ENCODE peak calls at places on chromosomes 7 and 10, in seven cellular contexts. A, O, I, F, J, B and Z are unnamed samples.

GRCh38 chr10:120456626-120457430 is at the start of gene PLPP4:
- DNase-seq in J (peak; percentile 82), A (no peak), F (no peak), O (no peak), I (no peak), B (peak; percentile 58), Z (no peak)

GRCh38 chr7:2100278-2101205 is 132.2 kb downstream of the MAD1L1 start:
- DNase-seq in J (no peak), B (no peak), I (peak; percentile 31), F (no peak), O (no peak), A (peak; percentile 52), Z (no peak)

GRCh38 chr7:97401398-97401797 is 283.9 kb downstream of the SDHAF3 start:
- DNase-seq in F (no peak), J (no peak), B (peak; percentile 12), O (no peak), I (no peak), A (no peak), Z (no peak)

GRCh38 chr10:95133016-95133752 is 60.9 kb upstream of the ACSM6 start:
- DNase-seq in F (peak; percentile 30), A (peak; percentile 82), B (peak; percentile 84), O (no peak), J (peak; percentile 85), I (peak; percentile 81), Z (peak; percentile 48)

GRCh38 chr7:86904949-86905834 is 154.3 kb downstream of the ELAPOR2 start:
- DNase-seq in F (no peak), I (peak; percentile 42), J (peak; percentile 72), A (peak; percentile 21), O (no peak), B (peak; percentile 42), Z (no peak)

GRCh38 chr10:19111501-19112267 is 63.1 kb downstream of the MALRD1 start:
- DNase-seq in J (no peak), I (no peak), O (no peak), B (no peak), F (no peak), A (no peak), Z (no peak)

GRCh38 chr7:1779445-1779844 is 109.4 kb downstream of the ELFN1 start:
- DNase-seq in I (no peak), O (no peak), J (no peak), A (no peak), B (no peak), F (no peak), Z (no peak)

GRCh38 chr7:140229591-140230516 is 53.1 kb upstream of the KDM7A start:
- DNase-seq in B (no peak), A (no peak), J (peak; percentile 11), F (no peak), I (no peak), O (no peak), Z (no peak)

GRCh38 chr10:24215193-24215592 is 6.3 kb downstream of the KIAA1217 start:
- DNase-seq in F (no peak), I (no peak), B (no peak), J (no peak), A (peak; percentile 42), O (peak; percentile 37), Z (no peak)

GRCh38 chr10:101222683-101223273 is 6.5 kb downstream of the LBX1 start:
- DNase-seq in O (no peak), B (no peak), J (peak; percentile 42), A (peak; percentile 32), F (no peak), I (no peak), Z (no peak)

GRCh38 chr7:155985518-155986427 is 173.5 kb upstream of the SHH start:
- DNase-seq in J (no peak), O (peak; percentile 79), A (peak; percentile 1), B (no peak), F (no peak), I (no peak), Z (no peak)

GRCh38 chr10:54125098-54125747 is 675.8 kb downstream of the PCDH15 start:
- DNase-seq in A (no peak), O (no peak), I (no peak), B (no peak), J (no peak), F (no peak), Z (no peak)

GRCh38 chr10:1643161-1643910 is 94.0 kb downstream of the ADARB2 start:
- DNase-seq in O (peak; percentile 60), J (peak; percentile 5), B (no peak), I (peak; percentile 9), F (no peak), A (no peak), Z (no peak)

GRCh38 chr10:116427671-116428070 is at the start of gene PNLIPRP3:
- DNase-seq in O (no peak), J (no peak), A (no peak), I (no peak), F (no peak), B (no peak), Z (no peak)

GRCh38 chr7:64876792-64877713 is 26.0 kb upstream of the ZNF273 start:
- DNase-seq in F (peak; percentile 68), I (no peak), B (peak; percentile 22), A (peak; percentile 74), J (no peak), O (peak; percentile 60), Z (no peak)

GRCh38 chr7:36047254-36047653 is 105.8 kb upstream of the EEPD1 start:
- DNase-seq in J (no peak), A (no peak), O (no peak), F (no peak), I (peak; percentile 27), B (peak; percentile 40), Z (no peak)

GRCh38 chr10:112565434-112566053 is 118.5 kb downstream of the VTI1A start:
- DNase-seq in J (peak; percentile 87), B (peak; percentile 86), F (no peak), A (peak; percentile 22), I (peak; percentile 81), O (no peak), Z (no peak)

GRCh38 chr10:73965890-73966768 is 31.8 kb upstream of the VCL start:
- DNase-seq in I (peak; percentile 97), F (peak; percentile 73), B (peak; percentile 99), A (peak; percentile 71), J (peak; percentile 97), O (peak; percentile 93), Z (peak; percentile 69)

GRCh38 chr10:48533951-48534720 is 70.7 kb downstream of the ARHGAP22 start:
- DNase-seq in O (no peak), B (peak; percentile 47), F (no peak), I (no peak), A (no peak), J (peak; percentile 48), Z (no peak)

GRCh38 chr7:147569514-147569913 is 1021.1 kb upstream of the C7orf33 start:
- DNase-seq in O (no peak), I (no peak), B (no peak), F (no peak), A (no peak), J (no peak), Z (no peak)

GRCh38 chr7:46651070-46651469 is 730.0 kb upstream of the IGFBP3 start:
- DNase-seq in B (no peak), O (no peak), I (peak; percentile 44), A (no peak), J (no peak), F (no peak), Z (no peak)

GRCh38 chr7:1529383-1530116 is 952 bp upstream of the MAFK start:
- DNase-seq in O (no peak), A (no peak), I (no peak), F (peak; percentile 28), J (no peak), B (no peak), Z (no peak)

DNA sequence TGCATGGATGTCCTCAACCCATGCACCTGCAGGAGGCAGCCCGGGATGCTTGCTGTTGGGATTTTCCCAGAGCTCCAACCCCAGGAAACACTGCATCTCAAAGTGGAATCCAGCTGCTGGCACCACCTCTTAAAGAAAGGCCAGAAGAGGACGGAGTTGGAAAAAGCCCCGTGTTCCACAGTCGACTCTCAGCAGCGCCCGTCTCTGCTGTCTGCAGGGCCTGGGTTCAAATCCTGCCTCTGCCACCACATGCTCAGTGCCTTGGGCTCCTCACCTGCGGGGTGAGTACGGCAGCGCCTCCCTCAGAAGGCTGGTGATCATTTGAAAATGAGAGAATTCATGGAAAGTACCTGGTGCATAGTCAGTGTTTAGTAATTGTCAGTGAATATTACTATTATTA is 65.6 kb upstream of the ZNF716 start:
- DNase-seq in O (no peak), F (no peak), A (no peak), B (no peak), I (no peak), J (no peak), Z (no peak)
- H3K9me3 ChIP-seq in O (no peaks in the 10 kb centered on the region), F (no peaks in the 10 kb centered on the region), A (no peaks in the 10 kb centered on the region), B (no peaks in the 10 kb centered on the region), I (peaks cover 2% of the 10 kb centered on the region), J (no peaks in the 10 kb centered on the region), Z (peaks cover 52% of the 10 kb centered on the region)

DNA sequence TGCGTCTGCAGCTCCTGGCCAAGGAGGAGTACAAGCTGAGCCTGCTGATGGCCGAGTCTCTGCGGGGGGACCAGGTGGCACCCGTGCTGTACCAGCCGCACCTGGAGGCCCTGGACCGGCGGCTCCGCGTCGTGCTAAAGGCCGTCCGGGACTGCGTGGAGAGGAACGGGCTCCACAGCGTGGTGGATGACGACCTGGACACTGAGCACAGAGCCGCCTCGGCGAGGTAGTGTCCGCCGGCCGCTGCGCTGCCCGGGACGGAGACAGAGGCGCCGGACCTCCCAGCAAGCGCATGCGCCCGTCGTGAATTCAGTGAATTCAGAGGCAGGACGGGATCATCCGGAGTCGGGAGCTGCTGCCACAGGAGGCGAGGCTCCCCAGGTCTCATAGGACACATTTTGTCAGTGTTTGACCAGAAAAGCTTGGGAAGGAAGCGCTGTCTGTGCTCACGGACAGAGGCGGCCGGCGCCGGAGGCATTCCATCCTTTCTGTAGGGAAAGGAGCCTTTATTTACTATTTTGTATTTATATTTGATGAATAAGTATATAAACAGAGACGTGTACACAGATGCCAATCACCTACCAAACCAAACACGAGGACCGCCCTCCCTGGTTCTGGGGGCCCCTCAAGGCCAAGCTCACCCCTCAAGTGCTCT is 30.1 kb upstream of the FOXL3 start:
- DNase-seq in B (no peak), I (no peak), J (no peak), O (no peak), F (peak; percentile 9), A (no peak), Z (no peak)
- H3K9me3 ChIP-seq in B (no peaks in the 10 kb centered on the region), I (peaks cover 68% of the 10 kb centered on the region), J (no peaks in the 10 kb centered on the region), O (no peaks in the 10 kb centered on the region), F (no peaks in the 10 kb centered on the region), A (no peaks in the 10 kb centered on the region), Z (peaks cover 4% of the 10 kb centered on the region)

DNA sequence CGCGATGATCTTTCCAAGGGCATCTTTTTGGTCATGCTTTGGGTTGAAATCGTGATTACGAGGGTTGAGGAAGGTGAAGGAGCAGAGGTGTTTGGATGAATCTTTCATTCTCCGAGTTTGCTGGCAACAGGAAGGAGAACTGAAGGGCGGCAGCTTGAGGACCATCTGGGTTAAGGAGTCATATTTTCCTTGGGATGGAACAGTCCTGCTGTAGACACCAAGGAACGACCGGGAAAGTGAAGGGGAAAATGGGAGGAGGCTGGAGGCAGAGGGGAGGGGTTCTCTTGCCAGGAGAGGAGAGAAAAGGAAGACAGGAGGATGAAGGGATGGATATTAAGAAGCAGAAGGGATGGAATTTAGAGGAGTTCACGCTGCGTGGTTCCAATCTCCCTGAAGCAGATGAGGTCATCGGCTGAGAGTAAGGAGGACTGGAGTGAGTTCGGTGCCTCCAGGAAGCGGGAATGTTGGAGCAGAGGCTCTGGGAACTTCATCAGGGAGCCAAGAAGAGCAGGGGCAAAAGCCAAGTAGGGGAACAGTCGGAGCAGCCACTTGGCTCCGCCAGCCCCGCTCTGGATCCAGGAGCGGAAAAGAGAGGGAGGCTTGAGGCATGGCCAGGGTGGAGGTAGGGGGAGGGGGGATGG is 116.6 kb upstream of the GALNT17 start:
- DNase-seq in J (no peak), F (peak; percentile 34), B (no peak), I (no peak), A (peak; percentile 18), O (no peak), Z (no peak)
- H3K9me3 ChIP-seq in J (no peaks in the 10 kb centered on the region), F (no peaks in the 10 kb centered on the region), B (no peaks in the 10 kb centered on the region), I (no peaks in the 10 kb centered on the region), A (no peaks in the 10 kb centered on the region), O (no peaks in the 10 kb centered on the region), Z (no peaks in the 10 kb centered on the region)

GRCh38 chr7:98539865-98540264 is 77.2 kb upstream of the NPTX2 start:
- DNase-seq in O (no peak), I (no peak), A (no peak), F (no peak), J (no peak), B (no peak), Z (no peak)
- H3K9me3 ChIP-seq in O (no peaks in the 10 kb centered on the region), I (no peaks in the 10 kb centered on the region), A (no peaks in the 10 kb centered on the region), F (peaks cover 3% of the 10 kb centered on the region), J (peaks cover 7% of the 10 kb centered on the region), B (no peaks in the 10 kb centered on the region), Z (peaks cover 7% of the 10 kb centered on the region)